ENCODE peak calls at places on chromosome 18, in five cellular contexts. W is SK-N-SH, X is H1, Y is GM12878, C is HepG2. I is an unnamed sample.

GRCh38 chr18:77346446-77346845 is 96.8 kb downstream of the GALR1 start:
- DNase-seq in W (no peak), C (no peak), X (no peak), Y (no peak), I (no peak)

GRCh38 chr18:58321986-58322385 is 278.0 kb downstream of the NEDD4L start:
- DNase-seq in X (no peak), Y (no peak), W (peak; percentile 78), C (peak; percentile 50), I (peak; percentile 83)

GRCh38 chr18:12772111-12772510 is 69.3 kb downstream of the PSMG2 start:
- DNase-seq in W (no peak), C (no peak), Y (no peak), X (no peak), I (no peak)

GRCh38 chr18:71398530-71398929 is 1109.7 kb downstream of the SOCS6 start:
- DNase-seq in Y (no peak), X (peak; percentile 52), C (peak; percentile 1), W (peak; percentile 2), I (no peak)

GRCh38 chr18:72799106-72799505 is 68.7 kb downstream of the NETO1 start:
- DNase-seq in Y (no peak), C (no peak), X (no peak), W (no peak), I (no peak)

GRCh38 chr18:25093131-25093530 is 258.8 kb downstream of the ZNF521 start:
- DNase-seq in Y (no peak), X (no peak), W (no peak), C (no peak), I (no peak)

GRCh38 chr18:49020621-49021021 is 69.9 kb upstream of the SMAD7 start:
- DNase-seq in X (peak; percentile 43), W (no peak), Y (no peak), C (no peak), I (no peak)

GRCh38 chr18:79420033-79420745 is 24.5 kb downstream of the NFATC1 start:
- DNase-seq in W (no peak), Y (no peak), C (no peak), X (no peak), I (no peak)

GRCh38 chr18:70578480-70578879 is 289.6 kb downstream of the SOCS6 start:
- DNase-seq in Y (no peak), C (peak; percentile 4), X (peak; percentile 95), W (no peak), I (no peak)

GRCh38 chr18:45168883-45169585 is 446.2 kb upstream of the SLC14A2 start:
- DNase-seq in X (no peak), Y (no peak), W (no peak), C (no peak), I (no peak)

GRCh38 chr18:79921984-79922965 is 29.2 kb downstream of the SLC66A2 start:
- DNase-seq in X (no peak), W (no peak), C (no peak), Y (no peak), I (no peak)

GRCh38 chr18:79318142-79318673 is 77.5 kb upstream of the NFATC1 start:
- DNase-seq in X (no peak), C (no peak), W (no peak), Y (no peak), I (no peak)

GRCh38 chr18:29172151-29173015 is 995.5 kb upstream of the CDH2 start:
- DNase-seq in Y (no peak), W (no peak), C (no peak), X (no peak), I (no peak)

GRCh38 chr18:57107141-57107832 is 39.6 kb upstream of the BOD1L2 start:
- DNase-seq in X (no peak), W (no peak), Y (no peak), C (peak; percentile 11), I (peak; percentile 32)

GRCh38 chr18:45059695-45060094 is 379.0 kb downstream of the SETBP1 start:
- DNase-seq in Y (no peak), C (no peak), W (no peak), X (no peak), I (peak; percentile 62)

GRCh38 chr18:74495581-74496507 is at the start of gene CNDP2:
- DNase-seq in Y (peak; percentile 96), W (peak; percentile 98), X (peak; percentile 100), C (peak; percentile 96), I (peak; percentile 92)

GRCh38 chr18:74497778-74498177 is 1.6 kb downstream of the CNDP2 start:
- DNase-seq in C (no peak), W (no peak), X (no peak), Y (no peak), I (no peak)

GRCh38 chr18:74494514-74494913 is 1.6 kb upstream of the CNDP2 start:
- DNase-seq in C (no peak), W (no peak), X (no peak), Y (no peak), I (no peak)

GRCh38 chr18:74497308-74497640 is 1.1 kb downstream of the CNDP2 start:
- DNase-seq in X (no peak), W (no peak), Y (no peak), C (peak; percentile 7), I (no peak)

GRCh38 chr18:74496508-74497307 is 545 bp downstream of the CNDP2 start:
- DNase-seq in C (peak; percentile 65), W (peak; percentile 79), X (no peak), Y (no peak), I (no peak)
- TF ChIP-seq TAF1 in C (no peak), W (no peak), X (no peak), Y (no peak), I (peak; percentile 19)

GRCh38 chr18:11137400-11137799 is 12.0 kb downstream of the PIEZO2 start:
- DNase-seq in C (no peak), X (no peak), Y (no peak), W (no peak), I (no peak)
- H3K27me3 ChIP-seq in C (no peaks in the 10 kb centered on the region), X (no peaks in the 10 kb centered on the region), Y (no peaks in the 10 kb centered on the region), W (peaks cover 8% of the 10 kb centered on the region), I (no peaks in the 10 kb centered on the region)

DNA sequence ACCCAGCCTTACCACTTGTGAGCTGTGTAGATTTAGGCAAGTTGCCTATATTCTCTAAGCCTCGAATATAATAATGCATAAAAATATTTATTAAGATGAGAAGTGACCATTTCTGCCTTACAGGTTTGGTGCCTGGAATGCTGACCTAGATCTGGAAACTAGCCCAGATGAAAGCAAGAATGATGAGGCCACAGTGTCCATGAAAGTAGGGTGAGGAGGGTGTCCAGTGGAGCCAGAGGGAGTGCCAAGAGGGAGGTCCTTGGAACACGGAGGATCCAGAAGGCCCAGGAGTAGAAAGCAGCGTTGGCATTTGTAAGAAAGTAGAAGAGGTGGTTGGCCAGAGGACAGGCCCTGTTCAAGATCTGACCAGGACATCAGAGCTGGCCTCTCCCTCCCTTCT is 334.3 kb downstream of the CELF4 start:
- DNase-seq in Y (no peak), X (no peak), W (no peak), C (no peak), I (no peak)
- TF ChIP-seq TAF1 in Y (no peak), X (no peak), W (no peak), C (no peak), I (no peak)

GRCh38 chr18:62607708-62608428 is 85.0 kb downstream of the ZCCHC2 start:
- DNase-seq in W (no peak), X (no peak), Y (no peak), C (no peak), I (no peak)
- H3K27me3 ChIP-seq in W (no peaks in the 10 kb centered on the region), X (no peaks in the 10 kb centered on the region), Y (no peaks in the 10 kb centered on the region), C (peaks cover 6% of the 10 kb centered on the region), I (no peaks in the 10 kb centered on the region)

GRCh38 chr18:61957801-61958516 is 65.2 kb upstream of the RNF152 start:
- DNase-seq in X (no peak), W (no peak), C (no peak), Y (no peak), I (no peak)

GRCh38 chr18:61954347-61954746 is 61.5 kb upstream of the RNF152 start:
- DNase-seq in X (no peak), Y (no peak), C (no peak), W (no peak), I (no peak)

GRCh38 chr18:61953641-61954040 is 60.8 kb upstream of the RNF152 start:
- DNase-seq in X (no peak), Y (no peak), C (no peak), W (no peak), I (no peak)

GRCh38 chr18:61953161-61953560 is 60.4 kb upstream of the RNF152 start:
- DNase-seq in Y (no peak), W (no peak), X (no peak), C (no peak), I (no peak)

DNA sequence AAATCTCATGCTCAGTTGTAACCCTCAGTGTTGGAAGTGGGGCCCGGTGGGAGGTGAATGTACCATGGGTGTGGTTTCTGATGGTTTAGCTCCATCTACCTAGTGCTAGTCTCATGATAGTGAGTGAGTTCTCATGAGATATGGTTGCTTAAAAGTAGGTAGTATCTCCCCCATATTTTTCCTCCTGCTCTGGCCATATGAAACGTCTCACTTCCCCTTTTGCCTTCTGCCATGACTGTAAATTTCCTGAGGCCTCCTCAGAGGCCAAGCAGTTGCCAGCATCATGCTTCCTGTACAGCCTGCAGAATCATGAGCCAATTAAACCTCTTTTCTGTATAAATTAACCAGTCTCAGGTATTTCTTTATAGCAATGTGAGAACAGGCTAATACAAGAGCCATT is 62.8 kb upstream of the RNF152 start:
- DNase-seq in Y (peak; percentile 37), X (no peak), C (no peak), W (no peak), I (no peak)
- TF ChIP-seq TAF1 in Y (no peak), X (no peak), C (no peak), W (no peak), I (no peak)

DNA sequence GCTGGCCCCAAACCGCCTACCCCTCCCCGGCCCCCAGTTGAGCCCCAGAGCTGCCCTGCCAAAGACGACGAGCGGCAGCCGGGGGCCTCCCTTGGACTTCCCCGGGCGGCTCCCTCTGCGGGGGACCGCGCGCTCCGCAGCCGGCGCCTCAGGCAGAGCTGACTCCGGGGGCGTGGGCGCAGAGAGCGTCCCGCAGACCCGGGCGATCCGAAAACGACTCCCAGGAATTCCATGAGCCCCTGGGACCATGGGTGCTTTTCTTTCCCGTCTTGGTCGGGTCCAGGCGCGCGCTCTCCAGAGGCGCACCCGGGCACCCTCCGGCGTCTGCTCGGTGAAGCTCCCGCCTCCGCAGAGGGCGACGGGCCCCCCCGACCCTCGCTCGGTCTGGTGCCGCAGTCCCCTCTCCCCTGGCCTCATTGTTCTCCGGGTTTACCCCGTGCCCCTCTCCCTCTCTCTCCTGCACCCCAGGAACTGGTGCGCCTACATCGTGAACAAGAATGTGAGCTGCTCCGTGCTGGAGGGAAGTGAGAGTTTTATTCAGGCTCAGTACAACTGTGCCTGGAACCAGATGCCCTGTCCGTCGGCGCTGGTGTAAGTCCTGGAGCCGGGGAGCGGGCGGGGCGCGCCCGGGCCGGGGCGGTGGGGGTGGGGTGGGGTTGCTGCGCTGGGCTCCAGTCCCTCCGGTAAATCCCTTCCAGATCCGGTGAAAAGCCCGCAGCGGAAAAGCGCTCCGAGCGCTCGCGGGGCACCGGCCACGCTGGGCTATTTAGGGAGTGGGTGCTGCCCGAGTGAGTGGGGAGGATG is 737 bp downstream of the EMILIN2 start:
- DNase-seq in W (peak; percentile 72), C (no peak), Y (no peak), X (peak; percentile 71), I (peak; percentile 61)
- H3K27me3 ChIP-seq in W (peaks cover 56% of the 10 kb centered on the region), C (peaks cover 2% of the 10 kb centered on the region), Y (peaks cover 4% of the 10 kb centered on the region), X (peaks cover 52% of the 10 kb centered on the region), I (peaks cover 32% of the 10 kb centered on the region)

GRCh38 chr18:26383454-26384270 is 157.4 kb downstream of the TAF4B start:
- DNase-seq in C (peak; percentile 35), W (peak; percentile 40), X (no peak), Y (peak; percentile 15), I (peak; percentile 50)
- TF ChIP-seq TAF1 in C (no peak), W (no peak), X (no peak), Y (no peak), I (no peak)